ENCODE peak calls at places on chromosomes 3 and 15, in six cellular contexts. T is A549, D is IMR-90, J is GM12878, K is K562, G is HepG2. A is an unnamed sample.

GRCh38 chr3:37729119-37729518 is 132.6 kb upstream of the CTDSPL start:
- DNase-seq in T (no peak), D (peak; percentile 18), J (no peak), K (no peak), G (no peak), A (no peak)

GRCh38 chr3:31925271-31925630 is 55.8 kb downstream of the OSBPL10 start:
- DNase-seq in T (no peak), D (no peak), J (no peak), K (no peak), G (no peak), A (no peak)

GRCh38 chr15:100167884-100168375 is 173.8 kb downstream of the ADAMTS17 start:
- DNase-seq in T (no peak), D (no peak), J (no peak), K (no peak), G (no peak), A (no peak)

GRCh38 chr3:36764704-36765038 is 318 bp upstream of the DCLK3 start:
- DNase-seq in T (no peak), D (no peak), J (no peak), K (no peak), G (no peak), A (no peak)

GRCh38 chr15:98547741-98548166 is 100.6 kb upstream of the IGF1R start:
- DNase-seq in T (no peak), D (no peak), J (no peak), K (no peak), G (no peak), A (peak; percentile 56)

GRCh38 chr15:60004846-60005351 is 788 bp downstream of the FOXB1 start:
- DNase-seq in T (peak; percentile 48), D (peak; percentile 6), J (no peak), K (no peak), G (no peak), A (no peak)

GRCh38 chr3:11601446-11602241 is 42.1 kb downstream of the VGLL4 start:
- DNase-seq in T (no peak), D (peak; percentile 39), J (peak; percentile 47), K (peak; percentile 35), G (no peak), A (no peak)

GRCh38 chr3:186220886-186221285 is 112.0 kb upstream of the ETV5 start:
- DNase-seq in T (no peak), D (no peak), J (no peak), K (no peak), G (no peak), A (no peak)

GRCh38 chr3:101068876-101069606 is 75.8 kb upstream of the ABI3BP start:
- DNase-seq in T (no peak), D (no peak), J (no peak), K (no peak), G (no peak), A (no peak)

GRCh38 chr3:175002732-175003143 is 143.6 kb downstream of the NAALADL2 start:
- DNase-seq in T (no peak), D (peak; percentile 99), J (no peak), K (no peak), G (no peak), A (no peak)

GRCh38 chr3:64856953-64857516 is 169.2 kb upstream of the ADAMTS9 start:
- DNase-seq in T (no peak), D (no peak), J (no peak), K (no peak), G (no peak), A (no peak)

GRCh38 chr3:31106204-31106603 is 211.7 kb upstream of the GADL1 start:
- DNase-seq in T (no peak), D (peak; percentile 74), J (no peak), K (peak; percentile 36), G (peak; percentile 3), A (no peak)

GRCh38 chr3:101464235-101464634 is 48.8 kb downstream of the SENP7 start:
- DNase-seq in T (no peak), D (no peak), J (no peak), K (no peak), G (no peak), A (no peak)

GRCh38 chr3:115913069-115913686 is 289.9 kb downstream of the GAP43 start:
- DNase-seq in T (no peak), D (peak; percentile 28), J (no peak), K (no peak), G (peak; percentile 13), A (peak; percentile 12)

GRCh38 chr3:159196316-159196715 is 394.5 kb downstream of the MFSD1 start:
- DNase-seq in T (no peak), D (no peak), J (no peak), K (no peak), G (no peak), A (no peak)

GRCh38 chr15:40891810-40892448 is 2.3 kb upstream of the VPS18 start:
- DNase-seq in T (peak; percentile 61), D (peak; percentile 49), J (no peak), K (peak; percentile 70), G (peak; percentile 40), A (no peak)

GRCh38 chr3:15292765-15293522 is 39.4 kb downstream of the SH3BP5 start:
- DNase-seq in T (peak; percentile 29), D (peak; percentile 44), J (no peak), K (no peak), G (no peak), A (no peak)

GRCh38 chr3:72006631-72007556 is 221.9 kb upstream of the PROK2 start:
- DNase-seq in T (no peak), D (no peak), J (no peak), K (peak; percentile 55), G (no peak), A (no peak)

GRCh38 chr3:44342191-44342790 is 3.7 kb downstream of the TCAIM start:
- DNase-seq in T (no peak), D (peak; percentile 87), J (no peak), K (no peak), G (no peak), A (no peak)

GRCh38 chr15:30046414-30046813 is 36.3 kb upstream of the GOLGA8J start:
- DNase-seq in T (no peak), D (no peak), J (no peak), K (no peak), G (no peak), A (no peak)

DNA sequence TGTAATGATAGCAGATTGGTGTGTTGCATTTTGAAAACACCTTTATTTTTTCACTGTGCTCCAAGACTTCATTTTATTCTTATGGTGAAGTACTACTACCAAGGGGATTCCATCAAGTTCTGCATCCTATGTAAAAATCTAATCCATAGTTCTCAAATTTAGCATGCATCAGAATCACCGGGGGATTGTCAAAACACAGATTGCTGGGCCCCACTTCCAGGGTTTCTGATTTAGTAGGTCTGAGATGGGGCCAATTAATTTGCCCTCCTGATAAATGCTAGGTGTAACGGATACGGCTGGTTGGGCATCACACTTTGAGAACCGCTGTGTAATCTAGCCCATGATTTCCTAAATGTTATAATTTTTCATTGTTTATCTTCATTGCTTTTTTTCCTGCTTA is 692 bp downstream of the ZWILCH start:
- DNase-seq in T (no peak), D (no peak), J (no peak), K (no peak), G (no peak), A (no peak)
- TF ChIP-seq BHLHE40 in T (no peak), D (no peak), J (no peak), K (no peak), G (no peak), A (no peak)

DNA sequence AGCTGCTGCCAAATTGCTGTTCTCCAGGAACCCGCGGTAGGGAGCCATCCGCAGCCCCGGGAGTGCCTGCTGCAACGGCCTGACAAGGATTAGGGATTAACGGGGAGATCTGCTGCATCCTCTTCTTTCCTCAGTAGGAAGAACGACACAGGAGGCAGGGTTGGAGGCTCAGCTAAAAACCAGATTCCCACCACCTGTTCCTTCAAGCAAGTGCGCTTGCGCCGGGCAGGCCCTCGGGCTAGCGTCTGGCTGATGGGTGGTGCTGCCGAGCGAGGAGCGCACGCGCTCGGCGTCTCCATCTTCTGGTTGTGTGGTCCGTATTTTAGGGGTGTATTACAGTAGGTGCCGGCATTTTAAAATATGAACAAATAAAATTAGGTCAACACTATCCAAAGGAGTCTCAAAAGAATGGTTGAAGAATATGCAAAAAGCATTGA is 25.4 kb upstream of the SLC25A26 start:
- DNase-seq in T (no peak), D (peak; percentile 68), J (no peak), K (peak; percentile 5), G (no peak), A (no peak)
- TF ChIP-seq BHLHE40 in T (no peak), D (no peak), J (no peak), K (no peak), G (no peak), A (no peak)

DNA sequence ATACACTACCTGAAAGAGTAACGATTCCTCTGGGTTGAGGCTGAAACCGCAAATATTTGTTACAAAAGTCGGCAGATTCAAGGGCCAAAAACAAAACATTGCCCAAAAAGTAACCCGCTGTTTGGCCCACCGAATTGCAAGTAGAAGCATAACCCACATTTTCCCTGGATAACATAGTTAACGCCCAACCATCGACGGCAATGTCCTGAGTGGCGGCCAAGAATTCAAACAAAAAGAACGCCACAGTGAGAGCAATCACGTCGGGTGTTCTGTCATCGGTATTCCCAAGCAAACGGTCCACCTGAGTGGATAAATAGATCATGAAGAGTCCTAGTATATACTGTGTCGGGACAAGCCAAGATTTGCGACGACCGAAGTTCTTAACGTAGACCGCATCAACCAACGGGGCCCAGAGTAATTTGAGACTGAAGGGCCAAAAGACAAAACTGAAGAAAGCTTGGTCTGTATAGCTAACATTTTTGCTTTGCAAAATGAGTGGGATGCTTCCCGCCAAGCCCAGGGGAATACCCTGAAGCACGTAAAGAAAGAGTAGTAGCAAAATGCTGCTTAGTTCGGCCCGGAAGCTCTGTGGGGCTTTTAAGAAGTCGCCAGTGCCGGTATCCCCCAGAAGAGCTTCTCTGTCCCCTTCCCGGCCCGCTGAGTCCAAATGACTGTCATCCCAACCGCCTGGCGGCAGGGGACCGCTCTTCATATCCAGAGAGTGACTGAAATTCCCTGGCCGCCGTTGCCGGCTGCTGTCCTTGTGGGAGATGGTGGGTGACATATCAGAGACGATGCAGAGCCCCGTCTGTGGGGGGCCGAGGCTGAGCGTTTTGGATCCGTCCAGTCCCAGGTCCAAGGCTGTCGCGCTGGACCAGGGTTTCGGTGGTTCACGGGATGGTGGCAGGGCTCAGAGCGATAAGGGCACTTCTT is 747 bp downstream of the SLC33A1 start:
- DNase-seq in T (peak; percentile 12), D (peak; percentile 7), J (no peak), K (peak; percentile 61), G (peak; percentile 36), A (peak; percentile 30)
- TF ChIP-seq BHLHE40 in T (no peak), D (no peak), J (no peak), K (no peak), G (no peak), A (no peak)

GRCh38 chr3:48218537-48218936 is 4.8 kb upstream of the CAMP start:
- DNase-seq in T (no peak), D (no peak), J (no peak), K (no peak), G (no peak), A (no peak)

GRCh38 chr3:48217449-48217848 is 5.8 kb upstream of the CAMP start:
- DNase-seq in T (no peak), D (no peak), J (no peak), K (no peak), G (no peak), A (no peak)

GRCh38 chr3:48219543-48219942 is 3.8 kb upstream of the CAMP start:
- DNase-seq in T (no peak), D (peak; percentile 20), J (no peak), K (no peak), G (no peak), A (no peak)

GRCh38 chr3:48222616-48223513 is at the start of gene CAMP:
- DNase-seq in T (peak; percentile 33), D (peak; percentile 30), J (peak; percentile 84), K (peak; percentile 24), G (peak; percentile 70), A (peak; percentile 37)

DNA sequence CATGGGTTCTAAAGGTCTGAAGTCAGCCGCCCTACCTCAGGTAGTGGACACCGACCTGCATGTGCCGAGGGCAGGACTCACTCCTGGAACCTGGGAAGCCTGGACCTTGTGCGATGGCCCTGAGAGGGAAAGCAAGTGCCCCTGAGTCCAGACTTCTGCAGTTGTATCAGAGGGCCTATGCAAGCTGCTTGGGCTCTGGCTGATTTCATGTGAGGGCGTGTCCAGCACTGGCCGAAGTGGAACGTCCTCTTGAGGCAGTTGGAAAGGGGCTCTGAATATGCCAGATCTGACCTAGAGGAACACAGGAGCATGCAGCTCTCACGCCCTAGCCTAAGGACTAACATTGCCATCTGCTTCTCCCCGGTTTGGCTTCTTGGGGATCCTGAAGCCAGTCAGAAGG is 2.5 kb upstream of the CAMP start:
- DNase-seq in T (no peak), D (no peak), J (no peak), K (no peak), G (no peak), A (no peak)
- TF ChIP-seq BHLHE40 in T (no peak), D (no peak), J (no peak), K (no peak), G (no peak), A (no peak)

A was measured in HEK293T.